ENCODE peak calls at places on chromosomes 11 and 22, in five cellular contexts. N is breast epithelium, H is tibial nerve, W is osteocyte, Q is uterus. Z is an unnamed sample.

GRCh38 chr11:70050243-70050642 is 27.9 kb upstream of the ANO1 start:
- DNase-seq in N (no peak), W (peak; percentile 68), H (no peak), Q (no peak), Z (no peak)

GRCh38 chr22:39129081-39129480 is 23.4 kb downstream of the CBX7 start:
- DNase-seq in N (no peak), H (no peak), W (no peak), Q (no peak), Z (no peak)

GRCh38 chr11:3094223-3094824 is 37.1 kb upstream of the CARS1 start:
- DNase-seq in H (no peak), W (no peak), N (peak; percentile 48), Q (peak; percentile 10), Z (no peak)

GRCh38 chr11:46277313-46277622 is 194 bp upstream of the CREB3L1 start:
- DNase-seq in Q (no peak), W (no peak), H (peak; percentile 63), N (no peak), Z (no peak)

GRCh38 chr22:21000215-21000986 is 1.5 kb downstream of the THAP7 start:
- DNase-seq in Q (no peak), H (no peak), W (no peak), N (no peak), Z (no peak)

GRCh38 chr11:70517996-70518907 is 119.9 kb downstream of the CTTN start:
- DNase-seq in Q (no peak), W (no peak), N (no peak), H (no peak), Z (peak; percentile 8)

GRCh38 chr11:112612283-112612849 is 348.9 kb upstream of the NCAM1 start:
- DNase-seq in W (no peak), H (no peak), Q (no peak), N (no peak), Z (no peak)

GRCh38 chr22:25775501-25775900 is 33.5 kb downstream of the MYO18B start:
- DNase-seq in W (no peak), H (no peak), Q (no peak), N (no peak), Z (no peak)

GRCh38 chr11:30719420-30719819 is 133.3 kb upstream of the MPPED2 start:
- DNase-seq in W (no peak), Q (no peak), N (no peak), H (no peak), Z (no peak)

GRCh38 chr11:119315139-119316016 is 1.6 kb downstream of the MCAM start:
- DNase-seq in W (no peak), N (no peak), H (no peak), Q (peak; percentile 40), Z (no peak)

GRCh38 chr11:86977441-86978050 is 22.4 kb upstream of the FZD4 start:
- DNase-seq in N (no peak), H (peak; percentile 56), Q (no peak), W (no peak), Z (no peak)

GRCh38 chr11:16080688-16081388 is 275.5 kb downstream of the SOX6 start:
- DNase-seq in N (no peak), Q (no peak), H (no peak), W (no peak), Z (no peak)

GRCh38 chr22:24588756-24589481 is 4.0 kb downstream of the LRRC75B start:
- DNase-seq in Q (no peak), N (no peak), H (no peak), W (no peak), Z (no peak)

GRCh38 chr22:33803371-33803770 is 116.9 kb downstream of the LARGE1 start:
- DNase-seq in N (no peak), H (no peak), Q (peak; percentile 30), W (no peak), Z (peak; percentile 71)

GRCh38 chr11:73469401-73469800 is 93.2 kb downstream of the RELT start:
- DNase-seq in N (no peak), H (peak; percentile 16), Q (no peak), W (no peak), Z (no peak)

GRCh38 chr11:121699801-121700200 is 247.0 kb upstream of the SORL1-AS1 start:
- DNase-seq in Q (no peak), H (no peak), W (no peak), N (no peak), Z (no peak)

GRCh38 chr22:20589614-20590476 is 82.4 kb downstream of the MED15 start:
- DNase-seq in N (no peak), H (no peak), W (no peak), Q (no peak), Z (no peak)

GRCh38 chr22:41123151-41123550 is 30.8 kb downstream of the EP300 start:
- DNase-seq in N (no peak), H (no peak), W (no peak), Q (no peak), Z (no peak)

GRCh38 chr11:77470504-77470903 is 3.4 kb downstream of the PAK1 start:
- DNase-seq in Q (no peak), N (no peak), H (no peak), W (no peak), Z (no peak)

GRCh38 chr11:12167098-12167999 is 57.0 kb downstream of the MICAL2 start:
- DNase-seq in N (no peak), W (no peak), Q (no peak), H (no peak), Z (no peak)

GRCh38 chr11:100855466-100856067 is 168.5 kb downstream of the ARHGAP42 start:
- DNase-seq in W (no peak), Q (no peak), H (no peak), N (no peak), Z (no peak)

DNA sequence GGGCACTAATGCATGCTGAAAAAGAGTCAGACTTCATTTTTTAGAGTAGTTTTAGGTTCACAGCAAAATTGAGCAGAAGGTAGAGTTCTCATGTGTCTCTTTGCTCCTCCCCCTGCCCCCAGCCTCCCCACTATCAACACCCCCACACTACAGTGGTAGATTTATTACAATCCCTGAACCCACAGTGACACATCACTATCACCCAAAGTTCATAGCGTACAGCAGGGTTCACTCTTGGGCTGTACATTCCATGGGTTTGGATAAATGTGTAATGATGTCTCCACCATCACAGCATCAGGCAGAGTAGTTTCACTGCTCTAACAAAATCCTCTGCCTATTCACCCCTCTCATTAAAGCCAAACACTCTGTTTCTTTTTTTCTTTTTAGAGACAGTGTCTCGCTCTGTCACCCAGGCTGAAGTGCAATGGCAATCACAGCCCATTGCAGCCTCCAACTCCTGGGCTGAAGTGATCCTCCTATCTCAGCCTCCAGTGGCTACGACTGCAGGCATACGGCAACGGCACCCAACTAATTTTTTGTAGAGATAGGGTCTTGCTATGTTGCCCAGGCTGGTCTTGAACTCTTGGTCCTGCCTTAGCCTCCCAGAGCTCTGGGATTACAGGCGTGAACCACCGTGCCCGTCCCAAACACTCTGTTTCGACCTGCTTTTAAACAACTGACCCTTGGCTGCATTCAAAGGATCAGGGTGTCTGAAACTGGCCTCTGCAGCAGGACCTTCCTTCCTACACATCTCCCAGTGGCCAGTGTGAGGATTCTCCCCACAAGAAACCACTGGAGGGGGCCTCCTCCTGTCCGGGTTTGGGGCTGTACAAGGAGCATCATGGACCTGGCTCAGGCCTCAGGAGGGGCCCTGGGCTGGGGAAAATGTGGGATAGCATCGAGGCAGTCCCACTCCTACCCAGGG is 4.2 kb downstream of the BEST1 start:
- DNase-seq in H (no peak), N (no peak), W (peak; percentile 75), Q (no peak), Z (no peak)
- TF ChIP-seq CTCF in H (no peak), N (peak; percentile 8), W (no peak), Q (no peak), Z (no peak)

GRCh38 chr11:17405232-17406005 is 17.0 kb upstream of the KCNJ11 start:
- DNase-seq in N (peak; percentile 82), W (no peak), H (peak; percentile 24), Q (peak; percentile 47), Z (peak; percentile 14)
- TF ChIP-seq CTCF in N (no peak), W (no peak), H (no peak), Q (no peak), Z (peak; percentile 24)

GRCh38 chr11:85945296-85945695 is 90.1 kb downstream of the CCDC83 start:
- DNase-seq in N (no peak), W (no peak), Q (no peak), H (no peak), Z (no peak)

GRCh38 chr11:85945788-85946187 is 90.6 kb downstream of the CCDC83 start:
- DNase-seq in H (no peak), W (no peak), N (no peak), Q (no peak), Z (no peak)

GRCh38 chr11:85947431-85948272 is 92.5 kb downstream of the CCDC83 start:
- DNase-seq in N (no peak), H (peak; percentile 83), Q (no peak), W (no peak), Z (peak; percentile 80)

GRCh38 chr11:85948884-85949283 is 93.7 kb downstream of the CCDC83 start:
- DNase-seq in Q (no peak), H (no peak), N (no peak), W (no peak), Z (no peak)

DNA sequence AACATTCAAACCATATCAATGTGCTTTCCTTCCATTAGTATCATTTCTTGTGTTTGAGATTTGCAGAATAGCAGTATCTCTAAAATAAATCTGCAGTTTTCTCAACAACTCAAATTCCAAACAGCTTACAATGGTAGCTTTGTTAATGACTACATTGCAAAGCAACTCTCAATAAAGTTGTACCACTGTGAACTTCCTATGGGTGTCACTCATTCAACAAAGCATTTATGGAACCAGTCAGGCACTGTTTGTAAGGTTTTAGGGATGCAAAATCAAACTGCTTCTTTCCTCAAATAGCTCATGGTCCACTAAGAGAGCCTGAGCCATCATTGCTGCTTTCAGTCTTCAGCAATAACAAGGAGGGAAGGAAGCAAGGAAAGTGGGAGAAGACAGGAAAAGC is 91.0 kb downstream of the CCDC83 start:
- DNase-seq in H (no peak), Q (no peak), W (no peak), N (no peak), Z (no peak)
- TF ChIP-seq CTCF in H (peak; percentile 17), Q (no peak), W (no peak), N (no peak), Z (no peak)

GRCh38 chr22:19082793-19083192 is 39.4 kb downstream of the DGCR2 start:
- DNase-seq in Q (no peak), W (no peak), H (no peak), N (no peak), Z (no peak)

GRCh38 chr22:19082101-19082500 is 40.1 kb downstream of the DGCR2 start:
- DNase-seq in H (no peak), W (no peak), Q (no peak), N (no peak), Z (no peak)

GRCh38 chr22:19086944-19087343 is 35.3 kb downstream of the DGCR2 start:
- DNase-seq in N (no peak), W (no peak), H (no peak), Q (no peak), Z (no peak)

GRCh38 chr22:19086417-19086816 is 35.8 kb downstream of the DGCR2 start:
- DNase-seq in N (no peak), H (no peak), Q (no peak), W (no peak), Z (no peak)

DNA sequence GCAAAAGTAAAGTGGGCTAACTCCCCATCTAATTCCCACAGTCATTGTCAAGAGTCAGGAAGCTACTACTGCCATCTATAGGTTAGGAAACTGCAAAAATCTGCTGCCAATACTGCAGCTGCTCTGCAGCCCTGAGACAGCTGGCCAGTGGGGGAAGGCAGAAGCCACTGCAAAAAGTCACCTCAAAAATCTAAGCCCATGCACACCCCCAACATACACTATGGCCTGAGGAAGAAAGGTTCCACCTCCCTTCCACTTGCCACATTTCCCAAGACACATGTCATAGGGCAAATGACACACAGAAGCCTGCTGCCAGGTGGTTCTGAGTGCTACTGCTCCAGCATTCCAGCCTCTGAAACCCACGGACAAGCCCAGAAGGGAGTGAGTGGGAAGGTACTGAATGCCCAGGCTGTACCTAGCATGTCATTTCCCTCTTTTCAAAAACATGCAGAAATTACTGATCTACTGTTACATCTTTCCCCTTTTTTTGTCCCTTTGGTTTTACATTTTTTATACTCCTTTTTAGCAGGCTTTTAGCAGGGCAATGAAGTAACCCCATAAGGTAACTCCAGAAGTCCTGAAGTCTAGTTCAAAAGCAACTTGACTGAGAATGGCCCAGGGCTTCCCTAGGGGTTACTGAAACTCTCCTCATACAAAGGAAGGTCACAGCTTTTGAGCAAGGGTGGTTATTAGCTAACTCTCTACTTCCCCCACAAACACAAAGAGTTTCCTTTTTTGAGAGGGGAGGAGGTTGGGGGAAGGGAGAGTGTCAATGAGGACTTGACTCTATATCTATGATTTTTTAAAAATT is 36.8 kb downstream of the DGCR2 start:
- DNase-seq in Q (no peak), H (no peak), N (no peak), W (no peak), Z (no peak)
- TF ChIP-seq CTCF in Q (no peak), H (no peak), N (no peak), W (peak; percentile 62), Z (peak; percentile 50)

Z was measured in AG09319.